ENCODE peak calls at places on chromosome 10, in four cellular contexts. G is BJ, T is K562, O is heart left ventricle. V is an unnamed sample.
A peak's percentile ranks its signal among the peaks of the same experiment; 100 is the strongest.

GRCh38 chr10:102342462-102342861 is 53.0 kb upstream of the NFKB2 start:
- DNase-seq in G (no peak), T (no peak), O (no peak), V (no peak)

GRCh38 chr10:62819521-62819920 is 3.4 kb upstream of the EGR2 start:
- DNase-seq in G (no peak), T (no peak), O (no peak), V (no peak)

GRCh38 chr10:110850990-110851389 is 20.7 kb upstream of the PDCD4 start:
- DNase-seq in G (no peak), T (no peak), O (no peak), V (no peak)

GRCh38 chr10:33139191-33139646 is 181.2 kb upstream of the ITGB1 start:
- DNase-seq in G (no peak), T (no peak), O (no peak), V (no peak)

GRCh38 chr10:110413903-110414562 is 83.7 kb upstream of the DUSP5 start:
- DNase-seq in G (no peak), T (no peak), O (no peak), V (no peak)

GRCh38 chr10:108392286-108392685 is 1227.8 kb upstream of the SORCS1 start:
- DNase-seq in G (peak; percentile 7), T (no peak), O (no peak), V (no peak)

GRCh38 chr10:91051834-91052233 is 130.9 kb upstream of the ANKRD1 start:
- DNase-seq in G (no peak), T (no peak), O (peak; percentile 42), V (peak; percentile 75)

GRCh38 chr10:4763960-4764428 is 62.0 kb upstream of the AKR1E2 start:
- DNase-seq in G (peak; percentile 82), T (no peak), O (no peak), V (no peak)

GRCh38 chr10:7015457-7015856 is 395.4 kb downstream of the SFMBT2 start:
- DNase-seq in G (no peak), T (no peak), O (no peak), V (no peak)

GRCh38 chr10:77400041-77400440 is 237.6 kb downstream of the KCNMA1 start:
- DNase-seq in G (no peak), T (no peak), O (no peak), V (no peak)

GRCh38 chr10:77398986-77399755 is 238.4 kb downstream of the KCNMA1 start:
- DNase-seq in G (no peak), T (no peak), O (no peak), V (no peak)

GRCh38 chr10:77404801-77405200 is 232.8 kb downstream of the KCNMA1 start:
- DNase-seq in G (no peak), T (no peak), O (no peak), V (no peak)

GRCh38 chr10:77403761-77404160 is 233.8 kb downstream of the KCNMA1 start:
- DNase-seq in G (no peak), T (no peak), O (no peak), V (no peak)

DNA sequence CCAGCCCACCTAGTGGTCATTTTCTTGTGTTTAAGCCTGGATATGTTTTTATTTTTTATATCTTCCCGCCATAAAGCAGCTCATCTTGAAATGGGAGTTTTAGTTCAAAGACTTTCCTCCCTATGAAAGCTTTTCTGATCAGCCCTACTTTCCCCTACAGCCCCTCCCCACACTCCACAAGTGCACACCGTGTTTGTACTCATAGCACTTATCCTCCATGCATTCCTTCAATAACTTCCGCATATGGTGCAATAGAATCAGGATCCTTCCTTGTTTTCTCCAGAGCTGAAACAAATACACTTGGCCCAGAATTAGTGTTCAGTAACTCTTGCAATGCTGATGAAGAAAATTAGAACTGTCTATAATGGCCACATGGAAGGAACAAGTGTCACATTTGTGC is 235.9 kb downstream of the KCNMA1 start:
- DNase-seq in G (no peak), T (no peak), O (no peak), V (no peak)
- H3K27me3 ChIP-seq in G (no peaks in the 10 kb centered on the region), T (peaks cover 2% of the 10 kb centered on the region), O (no peaks in the 10 kb centered on the region), V (no peaks in the 10 kb centered on the region)

GRCh38 chr10:60943372-60944158 is 420 bp downstream of the RHOBTB1 start:
- DNase-seq in G (no peak), T (peak; percentile 61), O (peak; percentile 85), V (peak; percentile 65)
- TF ChIP-seq CTCF in G (no peak), T (no peak), O (no peak), V (peak; percentile 4)

GRCh38 chr10:103668351-103669242 is 175.1 kb downstream of the NEURL1 start:
- DNase-seq in G (peak; percentile 24), T (peak; percentile 71), O (peak; percentile 90), V (peak; percentile 82)
- H3K4me3 ChIP-seq in G (peak overlapping the region; percentile 25), T (peak overlapping the region; percentile 44), O (peak overlapping the region; percentile 36), V (peak overlapping the region; percentile 31)

GRCh38 chr10:82072124-82072523 is 197.1 kb downstream of the NRG3 start:
- DNase-seq in G (no peak), T (no peak), O (no peak), V (no peak)

GRCh38 chr10:82075605-82076004 is 200.6 kb downstream of the NRG3 start:
- DNase-seq in G (no peak), T (no peak), O (no peak), V (no peak)

DNA sequence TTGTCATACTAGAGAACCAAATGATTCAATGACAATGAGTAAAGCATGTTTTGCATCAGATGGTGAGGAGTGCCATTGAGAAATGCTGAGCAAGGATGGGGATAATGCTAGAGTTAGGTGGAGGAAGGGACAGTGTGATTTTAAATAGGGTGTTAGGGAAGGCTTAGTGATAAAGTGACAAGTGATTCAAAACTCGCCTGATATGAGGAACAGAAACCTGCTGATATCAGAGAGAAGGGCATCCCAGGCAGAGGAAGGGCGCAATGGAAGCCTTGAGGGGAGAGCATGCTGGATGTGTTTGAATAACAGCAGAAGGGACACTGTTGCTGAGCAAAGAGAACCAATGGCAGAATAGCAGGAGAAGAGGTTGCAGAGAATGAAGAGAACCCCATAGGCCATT is 196.2 kb downstream of the NRG3 start:
- DNase-seq in G (no peak), T (no peak), O (no peak), V (no peak)
- H3K27me3 ChIP-seq in G (no peaks in the 10 kb centered on the region), T (no peaks in the 10 kb centered on the region), O (no peaks in the 10 kb centered on the region), V (no peaks in the 10 kb centered on the region)

DNA sequence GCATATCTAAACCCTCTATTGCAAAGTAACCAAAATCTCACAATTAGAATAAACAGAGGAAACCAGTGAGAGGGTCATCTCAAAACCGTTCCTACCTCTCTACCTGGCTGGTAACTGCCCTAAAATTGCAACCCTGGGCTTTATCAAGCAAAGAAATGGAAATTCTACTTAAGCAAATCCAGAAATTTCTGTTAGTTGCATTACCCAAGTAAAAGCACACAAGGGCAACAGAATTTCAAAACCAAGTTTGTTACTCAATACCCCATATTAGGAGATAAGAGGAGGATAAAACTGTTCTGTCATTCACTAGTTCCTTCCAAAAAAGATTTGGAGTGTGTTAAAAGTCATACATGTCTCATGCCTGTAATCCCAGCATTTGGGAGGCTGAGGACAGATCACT is 195.3 kb downstream of the FAM107B start:
- DNase-seq in G (no peak), T (no peak), O (no peak), V (no peak)
- TF ChIP-seq CTCF in G (no peak), T (no peak), O (no peak), V (no peak)

GRCh38 chr10:79398642-79399041 is 46.8 kb downstream of the ZCCHC24 start:
- DNase-seq in G (no peak), T (no peak), O (peak; percentile 17), V (no peak)
- H3K4me3 ChIP-seq in G (no peak overlapping the region), T (no peak overlapping the region), O (no peak overlapping the region), V (no peak overlapping the region)

V was measured in tibial artery.